ENCODE peak calls at places on chromosomes 6 and 20, in nine cellular contexts. H, L, T, G, O, D, Z, A and S are unnamed samples.

GRCh38 chr6:74208239-74208638 is 512.2 kb downstream of the CD109 start:
- DNase-seq in Z (no peak), G (no peak), O (no peak), L (no peak), T (no peak), H (no peak), A (no peak), D (no peak), S (no peak)

GRCh38 chr20:47678536-47678935 is 106.7 kb downstream of the SULF2 start:
- DNase-seq in O (no peak), A (no peak), L (no peak), Z (no peak), D (no peak), G (no peak), T (peak; percentile 50), H (no peak), S (no peak)

GRCh38 chr20:22827916-22828315 is 207.2 kb upstream of the SSTR4 start:
- DNase-seq in T (no peak), A (no peak), L (no peak), H (no peak), G (no peak), D (no peak), O (no peak), Z (no peak), S (no peak)

GRCh38 chr6:152401978-152402377 is 235.2 kb downstream of the SYNE1 start:
- DNase-seq in Z (no peak), D (no peak), H (no peak), O (no peak), T (no peak), A (no peak), L (no peak), G (no peak), S (no peak)

GRCh38 chr6:37799263-37799644 is 20.3 kb upstream of the ZFAND3 start:
- DNase-seq in L (no peak), G (no peak), O (no peak), A (no peak), Z (no peak), D (no peak), T (no peak), H (no peak), S (no peak)

GRCh38 chr20:368915-369314 is 11.6 kb upstream of the TRIB3 start:
- DNase-seq in H (no peak), D (no peak), G (no peak), T (no peak), A (no peak), L (no peak), Z (no peak), O (no peak), S (no peak)

GRCh38 chr6:165677091-165677490 is 14.1 kb upstream of the PDE10A start:
- DNase-seq in Z (no peak), H (no peak), T (no peak), L (no peak), G (no peak), D (no peak), A (no peak), O (no peak), S (no peak)

GRCh38 chr6:166957087-166957804 is 896 bp upstream of the RNASET2 start:
- DNase-seq in Z (peak; percentile 61), D (peak; percentile 33), H (peak; percentile 54), T (peak; percentile 91), L (no peak), A (peak; percentile 64), G (peak; percentile 67), O (peak; percentile 78), S (peak; percentile 68)

GRCh38 chr6:94487371-94487770 is 1068.0 kb upstream of the EPHA7 start:
- DNase-seq in L (no peak), D (no peak), H (no peak), O (no peak), T (no peak), Z (no peak), G (no peak), A (no peak), S (no peak)

GRCh38 chr6:107641500-107641931 is 151.6 kb downstream of the SOBP start:
- DNase-seq in O (no peak), A (no peak), G (peak; percentile 74), H (no peak), T (no peak), D (no peak), L (no peak), Z (no peak), S (no peak)
- H3K27ac ChIP-seq in O (no peak overlapping the region), A (no peak overlapping the region), G (no peak overlapping the region), H (no peak overlapping the region), T (no peak overlapping the region), D (no peak overlapping the region), L (no peak overlapping the region), Z (peak overlapping the region; percentile 31), S (no peak overlapping the region)

GRCh38 chr6:160078883-160079685 is 42.5 kb upstream of the SLC22A1 start:
- DNase-seq in O (no peak), T (peak; percentile 49), H (no peak), D (no peak), G (no peak), L (no peak), Z (no peak), A (no peak), S (no peak)
- H3K36me3 ChIP-seq in O (no peaks in the 10 kb centered on the region), T (peaks cover 100% of the 10 kb centered on the region), H (peaks cover 56% of the 10 kb centered on the region), D (peaks cover 40% of the 10 kb centered on the region), G (peaks cover 43% of the 10 kb centered on the region), L (peaks cover 58% of the 10 kb centered on the region), Z (peaks cover 100% of the 10 kb centered on the region), A (peaks cover 78% of the 10 kb centered on the region), S (peaks cover 67% of the 10 kb centered on the region)

GRCh38 chr6:85464260-85464644 is 14.4 kb downstream of the NT5E start:
- DNase-seq in G (no peak), A (peak; percentile 54), H (no peak), D (peak; percentile 97), O (no peak), Z (no peak), T (no peak), L (peak; percentile 25), S (no peak)
- H3K27ac ChIP-seq in G (no peak overlapping the region), A (peak overlapping the region; percentile 76), H (no peak overlapping the region), D (no peak overlapping the region), O (no peak overlapping the region), Z (peak overlapping the region; percentile 3), T (no peak overlapping the region), L (peak overlapping the region; percentile 87), S (no peak overlapping the region)

GRCh38 chr20:51004781-51005180 is 18.1 kb downstream of the KCNG1 start:
- DNase-seq in O (no peak), Z (no peak), T (no peak), D (no peak), G (no peak), A (no peak), L (no peak), H (no peak), S (no peak)
- H3K36me3 ChIP-seq in O (no peaks in the 10 kb centered on the region), Z (no peaks in the 10 kb centered on the region), T (no peaks in the 10 kb centered on the region), D (peaks cover 8% of the 10 kb centered on the region), G (no peaks in the 10 kb centered on the region), A (no peaks in the 10 kb centered on the region), L (no peaks in the 10 kb centered on the region), H (no peaks in the 10 kb centered on the region), S (no peaks in the 10 kb centered on the region)

DNA sequence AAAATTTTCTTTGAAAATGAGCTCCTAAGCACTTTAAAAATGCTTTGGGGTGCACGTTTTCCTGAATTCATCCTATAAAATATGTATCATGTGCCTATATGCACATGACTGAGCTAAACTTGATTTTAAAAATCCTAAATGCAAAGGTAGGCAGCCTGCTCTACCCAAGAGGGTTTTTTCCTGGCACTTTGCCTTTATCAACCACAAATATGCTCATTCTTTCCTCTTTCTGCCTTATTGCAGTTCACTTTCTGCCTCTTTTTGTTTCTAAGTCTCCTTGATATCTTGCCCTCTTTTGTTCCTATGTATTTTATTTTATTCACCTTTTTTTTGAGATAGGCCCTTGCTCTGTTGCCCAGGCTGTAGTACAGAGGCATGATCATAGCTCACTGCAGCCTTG is 229.3 kb downstream of the GRM1 start:
- DNase-seq in A (no peak), L (no peak), T (no peak), Z (no peak), G (no peak), D (peak; percentile 22), H (no peak), O (no peak), S (no peak)
- H3K27ac ChIP-seq in A (no peak overlapping the region), L (no peak overlapping the region), T (no peak overlapping the region), Z (no peak overlapping the region), G (no peak overlapping the region), D (no peak overlapping the region), H (no peak overlapping the region), O (no peak overlapping the region), S (no peak overlapping the region)

GRCh38 chr20:48735112-48735511 is 92.7 kb downstream of the PREX1 start:
- DNase-seq in D (peak; percentile 15), Z (no peak), T (no peak), G (no peak), A (no peak), H (no peak), O (no peak), L (no peak), S (no peak)
- H3K36me3 ChIP-seq in D (no peaks in the 10 kb centered on the region), Z (peaks cover 23% of the 10 kb centered on the region), T (peaks cover 35% of the 10 kb centered on the region), G (no peaks in the 10 kb centered on the region), A (no peaks in the 10 kb centered on the region), H (peaks cover 33% of the 10 kb centered on the region), O (no peaks in the 10 kb centered on the region), L (peaks cover 5% of the 10 kb centered on the region), S (peaks cover 18% of the 10 kb centered on the region)

GRCh38 chr6:137653698-137654059 is 159.5 kb upstream of the OLIG3 start:
- DNase-seq in O (no peak), L (no peak), G (no peak), T (no peak), H (no peak), A (no peak), D (no peak), Z (no peak), S (no peak)

GRCh38 chr6:137652961-137653697 is 158.9 kb upstream of the OLIG3 start:
- DNase-seq in G (no peak), O (no peak), D (no peak), T (no peak), L (no peak), H (no peak), A (no peak), Z (no peak), S (no peak)

GRCh38 chr6:137650720-137651119 is 156.5 kb upstream of the OLIG3 start:
- DNase-seq in G (no peak), T (no peak), O (no peak), Z (no peak), H (no peak), L (no peak), A (no peak), D (no peak), S (no peak)

GRCh38 chr6:137654365-137654981 is 160.3 kb upstream of the OLIG3 start:
- DNase-seq in L (no peak), H (no peak), Z (no peak), O (no peak), D (no peak), T (no peak), A (no peak), G (no peak), S (no peak)

DNA sequence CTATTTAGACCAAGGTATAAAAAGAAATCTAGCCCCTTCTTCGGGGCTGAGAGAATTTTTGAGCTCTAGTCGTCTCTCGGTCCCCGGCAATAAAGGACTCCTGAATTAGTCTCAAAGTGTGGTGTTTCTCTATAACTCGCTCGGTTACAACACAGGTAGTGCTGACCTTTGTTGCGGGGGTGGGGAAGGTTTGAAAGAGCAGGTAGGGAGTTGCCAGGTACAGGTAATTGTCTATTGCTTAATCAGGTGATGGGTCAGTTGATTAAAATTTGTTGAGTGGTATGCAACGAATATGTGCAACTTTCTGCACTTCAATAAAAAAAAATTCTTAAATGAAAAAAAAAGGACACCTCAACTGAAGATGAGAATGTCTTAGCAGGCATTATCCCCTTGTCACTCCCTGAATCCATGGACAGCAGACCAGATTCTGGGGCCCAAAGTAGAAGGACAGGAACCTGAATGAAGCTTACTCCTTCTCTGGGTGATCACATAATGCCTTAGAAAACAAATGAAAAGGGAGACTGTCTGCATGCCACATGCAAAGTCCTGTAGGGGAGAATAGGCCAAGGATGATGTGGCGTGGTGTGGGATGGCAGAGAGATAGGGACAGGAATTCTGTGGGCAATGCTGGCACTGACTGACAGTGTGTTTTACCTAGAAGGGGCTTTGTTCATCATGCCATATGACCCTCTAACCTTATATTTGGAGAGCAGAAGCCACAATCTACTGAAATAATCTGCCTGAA is 157.6 kb upstream of the OLIG3 start:
- DNase-seq in H (no peak), Z (no peak), G (no peak), L (no peak), O (no peak), D (no peak), T (no peak), A (no peak), S (no peak)
- H3K27ac ChIP-seq in H (no peak overlapping the region), Z (no peak overlapping the region), G (no peak overlapping the region), L (no peak overlapping the region), O (peak overlapping the region; percentile 74), D (peak overlapping the region; percentile 24), T (no peak overlapping the region), A (no peak overlapping the region), S (no peak overlapping the region)